ENCODE peak calls at places on chromosomes 3 and 15, in five cellular contexts. F, X, K, I and H are unnamed samples.

GRCh38 chr3:45896956-45897355 is 10.6 kb downstream of the CCR9 start:
- DNase-seq in F (peak), X (peak), K (no peak), I (no peak), H (no peak)

GRCh38 chr3:128524374-128525299 is 31.6 kb upstream of the GATA2 start:
- DNase-seq in F (no peak), X (no peak), K (no peak), I (no peak), H (no peak)

GRCh38 chr3:178949896-178950295 is 121.7 kb downstream of the ZMAT3 start:
- DNase-seq in F (peak), X (peak), K (no peak), I (no peak), H (no peak)

GRCh38 chr3:100288288-100288894 is 27.6 kb downstream of the TBC1D23 start:
- DNase-seq in F (no peak), X (no peak), K (no peak), I (no peak), H (no peak)

GRCh38 chr3:63661242-63661641 is 8.8 kb downstream of the SNTN start:
- DNase-seq in F (no peak), X (no peak), K (no peak), I (peak), H (no peak)

GRCh38 chr3:189710620-189711388 is 79.6 kb downstream of the TP63 start:
- DNase-seq in F (peak), X (peak), K (peak), I (peak), H (no peak)

GRCh38 chr3:49673131-49673714 is 928 bp upstream of the APEH start:
- DNase-seq in F (peak), X (peak), K (no peak), I (no peak), H (no peak)

GRCh38 chr15:36951747-36952247 is 148.6 kb downstream of the MEIS2 start:
- DNase-seq in F (peak), X (peak), K (peak), I (no peak), H (peak)

GRCh38 chr3:194481103-194481502 is 5.7 kb downstream of the ATP13A3 start:
- DNase-seq in F (peak), X (peak), K (peak), I (no peak), H (no peak)

GRCh38 chr3:2765002-2765579 is 345.1 kb downstream of the IL5RA start:
- DNase-seq in F (no peak), X (no peak), K (no peak), I (peak), H (no peak)

GRCh38 chr3:170021083-170021482 is 16.7 kb upstream of the GPR160 start:
- DNase-seq in F (no peak), X (no peak), K (no peak), I (no peak), H (no peak)

GRCh38 chr3:194879126-194879887 is 193.6 kb downstream of the FAM43A start:
- DNase-seq in F (no peak), X (no peak), K (no peak), I (no peak), H (no peak)

GRCh38 chr15:29670945-29671307 is 151.3 kb downstream of the TJP1 start:
- DNase-seq in F (peak), X (peak), K (peak), I (peak), H (no peak)

GRCh38 chr3:147699175-147699838 is 290.1 kb downstream of the ZIC1 start:
- DNase-seq in F (peak), X (peak), K (peak), I (peak), H (no peak)

GRCh38 chr3:49276475-49277356 is at the start of gene C3orf62:
- DNase-seq in F (peak), X (peak), K (peak), I (peak), H (no peak)